ENCODE peak calls at places on chromosomes 1 and 21, in seven cellular contexts. B is cardiac fibroblast, E is AG04449, T is K562, Q is heart right ventricle, I is NB4, M is mammary epithelial cell. J is an unnamed sample.

GRCh38 chr1:159023723-159024122 is 14.0 kb downstream of the IFI16 start:
- DNase-seq in B (no peak), E (no peak), T (no peak), Q (no peak), I (no peak), M (no peak), J (no peak)

GRCh38 chr1:3174487-3175247 is 105.7 kb downstream of the PRDM16 start:
- DNase-seq in B (peak; percentile 80), E (no peak), T (no peak), Q (peak; percentile 76), I (peak; percentile 16), M (no peak), J (peak; percentile 54)

GRCh38 chr1:12124693-12125421 is 41.9 kb upstream of the TNFRSF1B start:
- DNase-seq in B (peak; percentile 87), E (no peak), T (peak; percentile 63), Q (peak; percentile 81), I (peak; percentile 78), M (peak; percentile 41), J (no peak)

GRCh38 chr1:162535501-162535900 is 26.0 kb upstream of the UAP1 start:
- DNase-seq in B (no peak), E (no peak), T (no peak), Q (no peak), I (no peak), M (no peak), J (no peak)

GRCh38 chr1:51488372-51489050 is 30.6 kb downstream of the EPS15 start:
- DNase-seq in B (peak; percentile 36), E (no peak), T (peak; percentile 22), Q (no peak), I (no peak), M (peak; percentile 9), J (no peak)

GRCh38 chr21:46056450-46056903 is 41.4 kb upstream of the COL6A2 start:
- DNase-seq in B (peak; percentile 96), E (peak; percentile 64), T (no peak), Q (peak; percentile 63), I (peak; percentile 52), M (no peak), J (no peak)

GRCh38 chr1:217605390-217605789 is 25.5 kb downstream of the GPATCH2 start:
- DNase-seq in B (no peak), E (no peak), T (no peak), Q (no peak), I (no peak), M (no peak), J (no peak)

GRCh38 chr1:9058465-9058864 is 11.0 kb downstream of the SLC2A5 start:
- DNase-seq in B (peak; percentile 49), E (no peak), T (no peak), Q (no peak), I (no peak), M (no peak), J (no peak)

GRCh38 chr1:114986286-114986685 is 43.3 kb upstream of the TSHB start:
- DNase-seq in B (peak; percentile 0), E (no peak), T (no peak), Q (no peak), I (no peak), M (peak; percentile 64), J (no peak)

GRCh38 chr1:231938211-231938610 is 311.6 kb downstream of the DISC1 start:
- DNase-seq in B (no peak), E (no peak), T (no peak), Q (no peak), I (no peak), M (no peak), J (no peak)

GRCh38 chr1:97414682-97415312 is 506.0 kb downstream of the DPYD start:
- DNase-seq in B (no peak), E (no peak), T (no peak), Q (no peak), I (no peak), M (no peak), J (no peak)

GRCh38 chr1:170618418-170618817 is 45.5 kb upstream of the PRRX1 start:
- DNase-seq in B (peak; percentile 62), E (no peak), T (no peak), Q (no peak), I (no peak), M (no peak), J (no peak)

GRCh38 chr1:227661495-227661894 is 73.6 kb downstream of the JMJD4 start:
- DNase-seq in B (no peak), E (no peak), T (no peak), Q (no peak), I (no peak), M (no peak), J (no peak)

GRCh38 chr1:162873671-162874666 is 13.0 kb upstream of the CCDC190 start:
- DNase-seq in B (peak; percentile 72), E (peak; percentile 56), T (no peak), Q (no peak), I (no peak), M (no peak), J (no peak)

GRCh38 chr1:232872738-232873137 is 67.5 kb downstream of the MAP10 start:
- DNase-seq in B (no peak), E (no peak), T (no peak), Q (no peak), I (no peak), M (no peak), J (no peak)

GRCh38 chr1:110240476-110241210 is 30.5 kb downstream of the KCNC4 start:
- DNase-seq in B (no peak), E (no peak), T (no peak), Q (no peak), I (no peak), M (no peak), J (no peak)

GRCh38 chr1:235775461-235775860 is 91.2 kb downstream of the LYST start:
- DNase-seq in B (no peak), E (no peak), T (no peak), Q (no peak), I (no peak), M (no peak), J (no peak)

GRCh38 chr1:49171941-49172593 is 395.4 kb upstream of the BEND5 start:
- DNase-seq in B (no peak), E (no peak), T (no peak), Q (no peak), I (no peak), M (peak; percentile 35), J (no peak)

GRCh38 chr1:68359045-68359444 is 90.7 kb downstream of the RPE65 start:
- DNase-seq in B (peak; percentile 26), E (no peak), T (no peak), Q (no peak), I (no peak), M (no peak), J (no peak)

GRCh38 chr1:211468595-211468994 is 23.4 kb downstream of the RD3 start:
- DNase-seq in B (peak; percentile 25), E (no peak), T (no peak), Q (peak; percentile 51), I (no peak), M (no peak), J (no peak)

GRCh38 chr1:154115180-154115579 is 39.7 kb downstream of the NUP210L start:
- DNase-seq in B (peak; percentile 4), E (no peak), T (no peak), Q (no peak), I (peak; percentile 9), M (no peak), J (no peak)

GRCh38 chr1:198776602-198777029 is 137.8 kb downstream of the PTPRC start:
- DNase-seq in B (peak; percentile 90), E (peak; percentile 85), T (no peak), Q (peak; percentile 29), I (peak; percentile 96), M (peak; percentile 98), J (no peak)

DNA sequence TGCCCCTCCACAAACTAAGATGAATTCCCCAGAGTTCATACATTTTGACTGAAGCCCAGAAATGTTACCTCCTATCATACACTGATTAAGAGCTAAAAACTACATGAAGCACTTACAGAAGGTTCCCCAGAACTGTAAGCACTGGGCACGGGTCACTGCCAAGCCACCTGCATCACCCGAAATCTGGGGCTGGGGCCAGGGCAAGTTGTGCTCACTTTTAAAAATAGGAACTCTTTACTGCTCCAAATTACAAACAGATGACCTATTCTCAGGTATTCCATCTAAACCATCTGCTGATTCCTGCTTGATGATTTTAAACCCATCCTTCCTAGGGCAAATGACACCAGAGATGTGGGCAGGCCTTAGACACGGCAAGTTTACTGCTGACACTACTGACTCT is 4.8 kb downstream of the SETD4 start:
- DNase-seq in B (no peak), E (no peak), T (no peak), Q (peak; percentile 24), I (no peak), M (no peak), J (no peak)
- H3K4me3 ChIP-seq in B (no peak overlapping the region), E (no peak overlapping the region), T (no peak overlapping the region), Q (no peak overlapping the region), I (no peak overlapping the region), M (no peak overlapping the region), J (no peak overlapping the region)

GRCh38 chr1:26067432-26067911 is at the start of gene TRIM63:
- DNase-seq in B (peak; percentile 44), E (no peak), T (no peak), Q (peak; percentile 65), I (no peak), M (no peak), J (peak; percentile 33)
- H3K4me3 ChIP-seq in B (peak within 1 kb of the TSS; percentile 31), E (no peak within 1 kb of the TSS), T (no peak within 1 kb of the TSS), Q (peak within 1 kb of the TSS; percentile 62), I (no peak within 1 kb of the TSS), M (no peak within 1 kb of the TSS), J (peak within 1 kb of the TSS; percentile 35)

GRCh38 chr1:106676021-106676420 is 380.5 kb upstream of the PRMT6 start:
- DNase-seq in B (peak; percentile 40), E (no peak), T (no peak), Q (no peak), I (peak; percentile 26), M (peak; percentile 14), J (peak; percentile 70)

GRCh38 chr1:106680922-106681321 is 375.6 kb upstream of the PRMT6 start:
- DNase-seq in B (no peak), E (no peak), T (no peak), Q (no peak), I (no peak), M (no peak), J (no peak)

GRCh38 chr1:106677181-106677580 is 379.3 kb upstream of the PRMT6 start:
- DNase-seq in B (no peak), E (no peak), T (no peak), Q (no peak), I (no peak), M (no peak), J (no peak)

GRCh38 chr1:106677721-106678120 is 378.8 kb upstream of the PRMT6 start:
- DNase-seq in B (no peak), E (no peak), T (no peak), Q (no peak), I (no peak), M (no peak), J (peak; percentile 54)

GRCh38 chr1:106678661-106679060 is 377.8 kb upstream of the PRMT6 start:
- DNase-seq in B (no peak), E (no peak), T (no peak), Q (no peak), I (no peak), M (no peak), J (no peak)
- H3K4me3 ChIP-seq in B (no peak overlapping the region), E (no peak overlapping the region), T (no peak overlapping the region), Q (no peak overlapping the region), I (no peak overlapping the region), M (no peak overlapping the region), J (no peak overlapping the region)

DNA sequence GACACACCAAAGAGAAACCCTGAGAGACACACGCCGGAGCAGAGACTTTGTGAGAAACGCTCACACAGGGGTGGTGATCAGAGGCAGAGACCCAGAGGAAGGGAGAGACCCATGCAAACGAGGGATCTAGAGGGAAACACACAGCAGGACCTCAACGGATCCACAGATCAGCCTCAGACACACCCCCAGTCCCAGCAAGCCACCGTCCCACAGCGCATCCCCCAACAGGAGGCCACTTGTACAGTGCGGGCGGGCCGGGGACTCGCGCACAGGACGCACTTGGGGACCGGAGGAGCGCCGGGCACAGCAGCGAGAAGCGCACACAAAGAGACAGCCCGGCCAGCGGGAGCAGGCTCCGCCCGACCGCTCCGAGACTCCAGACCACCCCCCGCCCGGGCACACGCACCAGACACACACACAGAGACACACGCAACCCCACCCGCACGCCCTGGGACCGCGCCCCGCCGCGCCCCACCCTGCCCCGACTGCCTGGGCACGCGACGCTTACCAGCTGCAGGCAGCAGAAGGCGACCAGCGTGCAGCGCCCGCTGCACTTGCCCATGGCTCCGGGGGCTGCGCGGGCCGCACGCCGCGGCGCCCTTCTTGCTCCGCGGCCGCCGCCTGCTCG is 587 bp downstream of the NKAIN1 start:
- DNase-seq in B (no peak), E (no peak), T (no peak), Q (no peak), I (peak; percentile 48), M (peak; percentile 29), J (no peak)
- H3K4me3 ChIP-seq in B (no peak overlapping the region), E (peak overlapping the region; percentile 33), T (no peak overlapping the region), Q (peak overlapping the region; percentile 40), I (no peak overlapping the region), M (peak overlapping the region; percentile 34), J (peak overlapping the region; percentile 28)

J was measured in retinal pigment epithelial cell.